ENCODE peak calls at places on chromosome 21, in nine cellular contexts. D is aorta, R is tibial artery, Z is tibial nerve, F is left ventricle myocardium inferior, E is ovary, I is fibroblast of lung, G is sigmoid colon, O is A549. T is an unnamed sample.

GRCh38 chr21:40902993-40903392 is 56.0 kb upstream of the DSCAM start:
- DNase-seq in D (no peak), R (no peak), Z (no peak), F (no peak), E (no peak), I (no peak), G (no peak), O (no peak), T (no peak)

GRCh38 chr21:25456672-25457071 is 150.6 kb downstream of the MRPL39 start:
- DNase-seq in D (no peak), R (no peak), Z (no peak), F (no peak), E (no peak), I (peak), G (no peak), O (no peak), T (no peak)

GRCh38 chr21:36048357-36048756 is 12.0 kb downstream of the SETD4 start:
- DNase-seq in D (no peak), R (no peak), Z (no peak), F (no peak), E (no peak), I (no peak), G (no peak), O (no peak), T (no peak)

GRCh38 chr21:15365751-15366392 is 301.1 kb upstream of the NRIP1 start:
- DNase-seq in D (no peak), R (no peak), Z (no peak), F (no peak), E (no peak), I (no peak), G (no peak), O (no peak), T (no peak)

GRCh38 chr21:36508948-36509347 is 29.0 kb upstream of the CLDN14 start:
- DNase-seq in D (no peak), R (no peak), Z (no peak), F (no peak), E (no peak), I (no peak), G (no peak), O (no peak), T (no peak)

GRCh38 chr21:33967086-33967571 is 51.5 kb upstream of the ATP5PO start:
- DNase-seq in D (no peak), R (no peak), Z (no peak), F (no peak), E (no peak), I (no peak), G (no peak), O (no peak), T (no peak)

GRCh38 chr21:36065497-36066036 is 4.3 kb upstream of the CBR1 start:
- DNase-seq in D (no peak), R (no peak), Z (no peak), F (no peak), E (no peak), I (peak), G (no peak), O (no peak), T (no peak)

GRCh38 chr21:36323032-36323431 is 3.0 kb downstream of the MORC3 start:
- DNase-seq in D (no peak), R (no peak), Z (no peak), F (no peak), E (no peak), I (no peak), G (no peak), O (no peak), T (no peak)

GRCh38 chr21:41059871-41060270 is 108.1 kb upstream of the BACE2 start:
- DNase-seq in D (no peak), R (no peak), Z (no peak), F (no peak), E (no peak), I (no peak), G (no peak), O (no peak), T (no peak)

GRCh38 chr21:28822882-28823335 is 169.8 kb downstream of the LTN1 start:
- DNase-seq in D (no peak), R (no peak), Z (peak), F (no peak), E (no peak), I (peak), G (no peak), O (no peak), T (peak)

GRCh38 chr21:28821276-28822063 is 171.2 kb downstream of the LTN1 start:
- DNase-seq in D (no peak), R (no peak), Z (no peak), F (no peak), E (no peak), I (peak), G (no peak), O (no peak), T (no peak)

GRCh38 chr21:28822064-28822402 is 170.6 kb downstream of the LTN1 start:
- DNase-seq in D (no peak), R (no peak), Z (no peak), F (no peak), E (no peak), I (no peak), G (no peak), O (no peak), T (no peak)

GRCh38 chr21:28826569-28826968 is 166.1 kb downstream of the LTN1 start:
- DNase-seq in D (no peak), R (no peak), Z (no peak), F (no peak), E (no peak), I (no peak), G (no peak), O (no peak), T (no peak)

GRCh38 chr21:28823464-28823863 is 169.2 kb downstream of the LTN1 start:
- DNase-seq in D (no peak), R (no peak), Z (no peak), F (no peak), E (no peak), I (no peak), G (no peak), O (no peak), T (no peak)
- H3K27ac ChIP-seq in D (peak), R (peak), Z (peak), F (peak), E (no peak), I (no peak), G (peak), O (no peak), T (no peak)

DNA sequence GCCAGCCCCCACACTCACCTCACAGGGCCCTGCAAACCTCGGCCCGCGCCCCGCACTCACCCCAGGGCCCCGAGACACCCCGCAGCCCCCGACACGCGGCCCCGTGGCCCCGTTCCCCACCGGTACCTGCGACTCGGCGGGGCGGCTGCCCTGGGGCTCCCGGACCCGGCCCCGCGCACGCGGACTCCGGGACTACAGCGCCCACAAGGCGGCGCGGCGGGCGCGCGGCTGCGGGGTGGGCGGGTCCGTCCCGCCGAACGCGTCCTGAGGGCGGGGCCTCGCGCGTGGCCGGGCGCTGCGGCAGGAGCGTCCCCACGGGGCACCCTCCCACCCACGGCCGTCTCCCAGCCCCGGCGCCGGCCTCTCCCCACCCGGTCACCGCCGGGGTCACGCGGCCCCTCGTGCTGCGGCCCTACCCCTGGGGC is at the start of gene SLC19A1:
- DNase-seq in D (peak), R (peak), Z (no peak), F (peak), E (peak), I (peak), G (peak), O (peak), T (no peak)
- H3K27ac ChIP-seq in D (no peak), R (peak), Z (peak), F (peak), E (peak), I (no peak), G (peak), O (peak), T (no peak)

DNA sequence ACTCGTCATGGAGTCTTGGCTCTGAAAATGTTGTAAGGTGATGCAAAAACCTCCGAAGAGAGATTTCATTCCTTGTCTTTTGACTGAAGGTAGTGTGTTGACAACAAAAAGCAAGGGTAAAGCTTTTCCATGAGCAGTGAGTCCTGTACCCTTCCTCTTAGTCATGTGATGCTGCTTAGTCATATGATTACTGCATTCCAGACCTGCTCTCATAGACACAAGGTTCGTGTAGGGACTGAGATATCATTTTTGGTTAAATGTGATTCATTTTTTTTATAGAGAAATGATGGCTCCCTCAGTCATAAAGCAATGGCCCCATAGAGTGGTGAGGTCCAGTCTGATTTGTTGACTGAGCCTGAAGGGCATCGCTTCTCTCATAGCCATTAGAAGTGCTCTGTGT is 9.2 kb downstream of the KCNJ6 start:
- DNase-seq in D (no peak), R (no peak), Z (no peak), F (no peak), E (no peak), I (no peak), G (no peak), O (no peak), T (no peak)
- H3K27ac ChIP-seq in D (no peak), R (no peak), Z (no peak), F (no peak), E (no peak), I (no peak), G (no peak), O (no peak), T (no peak)

GRCh38 chr21:29185172-29185571 is 54.7 kb downstream of the MAP3K7CL start:
- DNase-seq in D (no peak), R (no peak), Z (no peak), F (no peak), E (no peak), I (no peak), G (no peak), O (no peak), T (no peak)

GRCh38 chr21:29181799-29182470 is 51.5 kb downstream of the MAP3K7CL start:
- DNase-seq in D (no peak), R (no peak), Z (no peak), F (no peak), E (no peak), I (peak), G (no peak), O (peak), T (peak)

GRCh38 chr21:29184047-29184446 is 53.6 kb downstream of the MAP3K7CL start:
- DNase-seq in D (no peak), R (no peak), Z (no peak), F (no peak), E (no peak), I (no peak), G (no peak), O (no peak), T (no peak)

GRCh38 chr21:29185633-29186032 is 55.2 kb downstream of the MAP3K7CL start:
- DNase-seq in D (no peak), R (no peak), Z (no peak), F (no peak), E (no peak), I (no peak), G (no peak), O (no peak), T (no peak)

DNA sequence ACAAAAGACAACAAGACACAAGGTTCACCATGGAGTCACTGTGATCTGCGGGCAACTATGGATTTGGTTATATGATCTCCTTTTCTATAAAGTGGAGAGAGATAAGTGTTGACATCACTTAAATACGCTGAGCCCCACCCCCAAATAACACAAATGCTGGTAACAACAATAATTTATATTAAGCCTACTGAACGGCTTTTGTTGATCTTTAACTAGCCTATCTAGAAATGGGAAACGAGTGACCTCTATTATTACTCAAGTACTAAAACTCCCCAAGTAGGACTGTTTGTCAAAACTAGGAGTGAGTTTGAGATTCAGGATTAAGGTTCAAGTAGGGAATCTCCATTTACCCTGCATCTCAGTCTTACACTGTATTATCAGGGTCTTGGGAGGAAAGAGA is 52.2 kb downstream of the MAP3K7CL start:
- DNase-seq in D (no peak), R (no peak), Z (no peak), F (no peak), E (no peak), I (no peak), G (no peak), O (no peak), T (no peak)
- H3K27ac ChIP-seq in D (peak), R (peak), Z (no peak), F (peak), E (peak), I (peak), G (peak), O (peak), T (peak)

GRCh38 chr21:45460611-45461368 is 55.8 kb downstream of the COL18A1 start:
- DNase-seq in D (no peak), R (no peak), Z (no peak), F (no peak), E (no peak), I (peak), G (no peak), O (no peak), T (no peak)
- H3K27ac ChIP-seq in D (no peak), R (peak), Z (no peak), F (no peak), E (no peak), I (peak), G (no peak), O (peak), T (no peak)

GRCh38 chr21:42234026-42234425 is 15.1 kb downstream of the ABCG1 start:
- DNase-seq in D (no peak), R (no peak), Z (no peak), F (no peak), E (no peak), I (no peak), G (no peak), O (no peak), T (no peak)
- H3K27ac ChIP-seq in D (peak), R (peak), Z (peak), F (peak), E (peak), I (no peak), G (peak), O (peak), T (peak)